ENCODE peak calls at places on chromosomes 4 and X, in eight cellular contexts. I is hippocampal formation, S is SJCRH30, G is adipocyte, T is HT-29, F is heart right ventricle, P is EL, R is HCEC 1CT. H is an unnamed sample.

GRCh38 chr4:48017108-48017527 is 546 bp downstream of the NIPAL1 start:
- DNase-seq in I (no peak), S (no peak), G (peak; percentile 75), T (peak; percentile 78), F (no peak), P (peak; percentile 84), R (peak; percentile 30), H (peak; percentile 28)

GRCh38 chrX:136121788-136122187 is 25.5 kb upstream of the FHL1 start:
- DNase-seq in I (no peak), S (no peak), G (peak; percentile 75), T (no peak), F (no peak), P (no peak), R (no peak), H (no peak)

GRCh38 chr4:174365018-174365587 is 81.4 kb downstream of the CEP44 start:
- DNase-seq in I (peak; percentile 4), S (no peak), G (peak; percentile 82), T (peak; percentile 57), F (no peak), P (peak; percentile 10), R (peak; percentile 9), H (no peak)

GRCh38 chr4:70544279-70544870 is 26.0 kb downstream of the AMTN start:
- DNase-seq in I (no peak), S (no peak), G (peak; percentile 61), T (peak; percentile 18), F (no peak), P (peak; percentile 19), R (no peak), H (no peak)

GRCh38 chr4:160537681-160538080 is 1434.8 kb downstream of the RAPGEF2 start:
- DNase-seq in I (no peak), S (no peak), G (no peak), T (no peak), F (no peak), P (no peak), R (no peak), H (no peak)

GRCh38 chr4:6953751-6954380 is 44.2 kb downstream of the TBC1D14 start:
- DNase-seq in I (no peak), S (no peak), G (peak; percentile 66), T (peak; percentile 79), F (peak; percentile 82), P (peak; percentile 6), R (peak; percentile 68), H (no peak)

GRCh38 chr4:15925830-15926229 is 12.7 kb downstream of the FGFBP1 start:
- DNase-seq in I (no peak), S (no peak), G (no peak), T (no peak), F (no peak), P (no peak), R (no peak), H (no peak)

GRCh38 chr4:2451821-2452785 is 16.8 kb upstream of the RNF4 start:
- DNase-seq in I (no peak), S (no peak), G (no peak), T (no peak), F (no peak), P (no peak), R (no peak), H (no peak)

H was measured in amygdala.